ENCODE peak calls at places on chromosomes 1 and 21, in seven cellular contexts. E is fibroblast of pulmonary artery; Z is ovary; K is GM04504; Y is NCI-H1092; S is heart left ventricle; P is central memory CD4-positive, alpha-beta T cell. C is an unnamed sample.

GRCh38 chr21:30718239-30718909 is at the start of gene KRTAP21-3:
- DNase-seq in E (peak; percentile 7), Z (no peak), K (no peak), Y (no peak), S (no peak), P (no peak), C (no peak)

GRCh38 chr1:46174448-46175231 is at the start of gene TSPAN1:
- DNase-seq in E (peak; percentile 17), Z (no peak), K (peak; percentile 19), Y (no peak), S (peak; percentile 47), P (no peak), C (no peak)

GRCh38 chr1:151534662-151535278 is 5.3 kb upstream of the TUFT1 start:
- DNase-seq in E (peak; percentile 79), Z (peak; percentile 76), K (peak; percentile 53), Y (peak; percentile 61), S (peak; percentile 81), P (peak; percentile 56), C (peak; percentile 49)

GRCh38 chr1:45381243-45381642 is 41.0 kb upstream of the MUTYH start:
- DNase-seq in E (peak; percentile 2), Z (no peak), K (no peak), Y (no peak), S (no peak), P (no peak), C (no peak)

GRCh38 chr21:25772680-25773079 is 37.9 kb downstream of the GABPA start:
- DNase-seq in E (peak; percentile 19), Z (no peak), K (no peak), Y (no peak), S (no peak), P (no peak), C (no peak)

GRCh38 chr1:113804421-113805255 is 7.6 kb downstream of the RSBN1 start:
- DNase-seq in E (peak; percentile 88), Z (no peak), K (no peak), Y (no peak), S (no peak), P (no peak), C (no peak)

GRCh38 chr1:6414443-6414844 is 5.3 kb downstream of the HES2 start:
- DNase-seq in E (peak; percentile 51), Z (no peak), K (no peak), Y (peak; percentile 78), S (no peak), P (no peak), C (no peak)

GRCh38 chr1:30407030-30407861 is 316.1 kb downstream of the MATN1 start:
- DNase-seq in E (no peak), Z (no peak), K (no peak), Y (no peak), S (no peak), P (no peak), C (peak; percentile 8)

C was measured in activated B cell treated with CpG ODN at 0.5 μM for 24 hours.